ENCODE peak calls at places on chromosomes 2 and 18, in five cellular contexts. S is K562, R is A549, E is HepG2, T is H1. O is an unnamed sample.

GRCh38 chr2:127100261-127101047 is 6.5 kb downstream of the BIN1 start:
- DNase-seq in S (peak), R (peak), E (peak), T (no peak), O (peak)

GRCh38 chr2:79876430-79876829 is 363.6 kb downstream of the CTNNA2 start:
- DNase-seq in S (no peak), R (no peak), E (peak), T (no peak), O (peak)

GRCh38 chr2:79711098-79711497 is 198.2 kb downstream of the CTNNA2 start:
- DNase-seq in S (no peak), R (no peak), E (no peak), T (no peak), O (no peak)

GRCh38 chr2:37894601-37895000 is 30.5 kb upstream of the RMDN2 start:
- DNase-seq in S (no peak), R (no peak), E (no peak), T (no peak), O (peak)

GRCh38 chr2:48144777-48145176 is 238.5 kb upstream of the FBXO11 start:
- DNase-seq in S (peak), R (no peak), E (no peak), T (no peak), O (no peak)

GRCh38 chr18:29892960-29893558 is 1149.5 kb downstream of the DSC3 start:
- DNase-seq in S (peak), R (no peak), E (no peak), T (no peak), O (no peak)

GRCh38 chr2:10228611-10229365 is 73.9 kb upstream of the HPCAL1 start:
- DNase-seq in S (no peak), R (no peak), E (peak), T (no peak), O (no peak)

GRCh38 chr18:63241739-63242138 is 77.8 kb downstream of the BCL2 start:
- DNase-seq in S (no peak), R (no peak), E (no peak), T (no peak), O (no peak)

DNA sequence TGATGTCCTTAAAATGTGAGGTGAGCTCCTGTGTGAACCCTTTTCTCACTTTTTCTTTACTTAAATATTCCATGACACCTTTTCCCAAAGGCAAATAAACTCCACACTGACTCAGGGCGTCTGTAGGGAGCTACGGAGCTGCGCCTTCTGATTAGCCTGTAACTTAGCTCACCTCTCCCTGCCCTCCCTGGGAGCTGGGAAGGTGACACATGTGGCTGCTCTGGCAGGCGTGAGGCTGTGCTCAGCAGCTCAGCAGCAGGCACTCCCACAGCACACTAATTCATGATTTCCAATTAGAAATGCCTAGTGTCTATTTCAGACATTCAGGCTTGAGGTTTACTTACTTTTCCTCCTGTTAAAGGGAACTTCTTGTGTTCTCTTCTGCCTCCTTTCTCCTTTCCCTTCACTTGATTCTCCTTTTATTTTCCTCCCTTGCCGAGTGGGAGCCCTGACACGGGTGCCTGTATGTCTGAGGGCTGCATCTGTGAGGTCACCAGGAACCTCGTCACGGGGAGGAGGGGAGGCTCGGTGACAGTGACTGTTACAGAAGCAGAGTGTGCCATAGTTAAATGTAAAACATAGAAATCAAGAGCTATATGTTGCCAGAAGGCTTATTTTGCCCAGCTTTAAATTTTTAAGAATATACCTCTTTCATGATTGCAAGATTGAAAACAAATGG is 437.0 kb downstream of the DCDC2C start:
- DNase-seq in S (no peak), R (no peak), E (no peak), T (no peak), O (no peak)
- TF ChIP-seq CEBPB in S (no peak), R (no peak), E (no peak), T (no peak), O (no peak)

DNA sequence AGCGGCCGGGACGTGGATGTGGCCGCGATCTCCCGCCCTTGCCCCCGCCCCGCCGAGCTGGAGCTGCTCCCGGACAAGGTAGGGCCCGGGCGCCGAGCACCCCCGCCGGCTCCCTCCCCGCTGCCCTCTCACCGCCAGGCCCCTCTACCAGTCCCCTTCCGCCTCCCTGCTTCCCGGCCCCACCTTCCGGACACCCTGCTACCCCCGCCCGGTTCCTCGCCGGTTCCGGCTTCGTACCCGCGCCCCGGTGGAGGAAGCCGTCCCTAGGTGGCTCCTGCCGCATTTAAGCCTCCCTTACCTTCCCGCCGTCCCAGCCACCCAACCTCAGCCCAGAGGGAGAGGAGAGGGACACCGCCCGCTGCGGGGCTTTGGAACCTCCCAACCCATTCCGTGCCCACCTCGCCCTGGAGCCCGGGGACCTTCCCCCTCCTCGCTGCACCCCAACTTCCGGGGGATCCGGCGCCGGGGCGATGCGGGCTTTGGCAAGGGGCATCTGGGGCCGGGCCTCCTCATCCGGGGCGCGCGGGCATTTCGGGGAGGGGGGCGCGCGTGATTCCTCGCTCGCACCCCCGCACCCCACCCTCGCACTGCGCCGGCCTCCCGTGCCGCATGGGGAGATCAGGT is 475 bp downstream of the B3GNT2 start:
- DNase-seq in S (peak), R (peak), E (peak), T (no peak), O (no peak)
- H3K4me2 ChIP-seq in S (peak), R (peak), E (peak), T (peak), O (peak)

GRCh38 chr2:174929786-174930185 is 75.4 kb downstream of the CHN1 start:
- DNase-seq in S (no peak), R (no peak), E (no peak), T (no peak), O (no peak)
- TF ChIP-seq CEBPB in S (no peak), R (no peak), E (no peak), T (no peak), O (no peak)

GRCh38 chr2:25692737-25693445 is 19.5 kb upstream of the DTNB start:
- DNase-seq in S (no peak), R (no peak), E (peak), T (no peak), O (no peak)

GRCh38 chr2:25690058-25690457 is 16.7 kb upstream of the DTNB start:
- DNase-seq in S (no peak), R (no peak), E (peak), T (no peak), O (peak)

GRCh38 chr2:25688236-25688635 is 14.9 kb upstream of the DTNB start:
- DNase-seq in S (no peak), R (no peak), E (no peak), T (no peak), O (no peak)

GRCh38 chr2:25697559-25698341 is 24.4 kb upstream of the DTNB start:
- DNase-seq in S (no peak), R (no peak), E (no peak), T (no peak), O (no peak)

DNA sequence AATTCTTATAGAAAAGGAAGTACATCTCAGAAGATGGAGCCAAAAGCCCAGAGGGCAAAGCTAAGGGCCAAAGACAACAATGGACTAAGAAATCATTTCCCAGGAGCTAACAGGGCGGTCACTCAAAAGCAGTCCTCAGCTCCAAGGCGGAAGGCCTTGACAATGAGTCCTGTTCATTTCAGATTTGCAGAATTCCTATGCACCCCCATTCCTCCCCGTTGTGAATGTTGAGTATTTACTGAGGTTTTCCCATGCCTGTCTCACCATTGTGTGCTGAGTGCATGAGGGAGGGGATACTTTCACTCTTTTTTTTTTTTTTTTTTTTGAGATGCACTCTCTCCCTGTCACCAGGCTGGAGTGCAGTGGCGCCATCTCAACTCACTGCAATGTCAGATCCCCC is 18.8 kb upstream of the DTNB start:
- DNase-seq in S (no peak), R (no peak), E (peak), T (no peak), O (no peak)
- H3K4me2 ChIP-seq in S (no peak), R (no peak), E (peak), T (no peak), O (no peak)

GRCh38 chr2:170514140-170514539 is 201.0 kb upstream of the SP5 start:
- DNase-seq in S (no peak), R (no peak), E (no peak), T (no peak), O (no peak)

GRCh38 chr2:170505631-170506270 is 209.4 kb upstream of the SP5 start:
- DNase-seq in S (no peak), R (no peak), E (no peak), T (no peak), O (no peak)

GRCh38 chr2:170504820-170505145 is 210.4 kb upstream of the SP5 start:
- DNase-seq in S (no peak), R (no peak), E (peak), T (no peak), O (no peak)

GRCh38 chr2:170512271-170512670 is 202.9 kb upstream of the SP5 start:
- DNase-seq in S (no peak), R (no peak), E (no peak), T (no peak), O (no peak)

DNA sequence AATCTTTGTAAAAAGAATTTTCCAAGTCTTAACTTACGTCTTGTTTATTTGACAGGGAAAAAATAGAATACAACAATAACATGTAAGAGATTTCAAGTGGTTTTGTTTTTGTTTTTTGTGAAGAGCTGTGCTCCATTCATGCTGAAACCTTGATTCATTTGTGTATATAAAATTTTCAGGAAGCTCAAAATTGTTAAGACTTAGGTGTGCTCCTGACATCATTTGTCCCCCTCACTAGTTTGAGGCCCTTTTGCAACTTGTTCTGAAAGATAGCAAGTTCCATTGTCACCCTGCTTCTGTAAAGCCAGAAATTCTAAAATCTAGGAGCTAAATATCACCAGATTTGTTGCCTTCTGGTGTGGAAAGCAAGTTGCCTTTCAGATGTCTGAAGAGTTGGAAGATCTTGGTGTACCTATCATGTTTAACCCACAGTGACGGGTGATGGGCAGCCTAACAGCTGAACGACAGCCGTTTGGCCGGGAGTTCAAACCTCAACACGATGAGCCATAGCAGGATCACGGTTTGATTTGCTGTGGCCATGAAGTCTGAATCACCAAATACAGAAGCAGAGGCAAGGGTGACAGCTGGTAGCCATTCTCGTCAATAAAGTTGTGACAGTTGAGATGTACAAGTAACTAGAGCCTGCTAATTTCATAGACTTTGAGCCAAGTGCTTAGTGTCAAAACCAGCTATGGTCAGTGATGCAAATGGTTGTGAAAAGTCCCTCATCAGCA is 205.5 kb upstream of the SP5 start:
- DNase-seq in S (no peak), R (no peak), E (no peak), T (no peak), O (no peak)
- TF ChIP-seq CEBPB in S (no peak), R (no peak), E (no peak), T (no peak), O (no peak)

GRCh38 chr2:240981871-240982800 is 16.3 kb upstream of the SNED1 start:
- DNase-seq in S (no peak), R (no peak), E (no peak), T (no peak), O (no peak)

GRCh38 chr2:240983996-240984498 is 14.4 kb upstream of the SNED1 start:
- DNase-seq in S (no peak), R (no peak), E (no peak), T (no peak), O (no peak)

GRCh38 chr2:240981273-240981672 is 17.1 kb upstream of the SNED1 start:
- DNase-seq in S (no peak), R (no peak), E (no peak), T (no peak), O (peak)

GRCh38 chr2:240982821-240983281 is 15.6 kb upstream of the SNED1 start:
- DNase-seq in S (no peak), R (no peak), E (no peak), T (no peak), O (no peak)

GRCh38 chr2:240983361-240983995 is 14.9 kb upstream of the SNED1 start:
- DNase-seq in S (peak), R (peak), E (no peak), T (peak), O (peak)
- H3K4me2 ChIP-seq in S (no peak), R (peak), E (peak), T (peak), O (no peak)

GRCh38 chr18:70459251-70459650 is 170.4 kb downstream of the SOCS6 start:
- DNase-seq in S (no peak), R (no peak), E (no peak), T (no peak), O (no peak)

GRCh38 chr18:70457788-70458187 is 168.9 kb downstream of the SOCS6 start:
- DNase-seq in S (no peak), R (no peak), E (no peak), T (no peak), O (no peak)

GRCh38 chr18:70454705-70455322 is 166.0 kb downstream of the SOCS6 start:
- DNase-seq in S (peak), R (peak), E (peak), T (no peak), O (peak)

GRCh38 chr18:70457223-70457622 is 168.4 kb downstream of the SOCS6 start:
- DNase-seq in S (no peak), R (no peak), E (no peak), T (no peak), O (no peak)

GRCh38 chr18:70456376-70456775 is 167.5 kb downstream of the SOCS6 start:
- DNase-seq in S (no peak), R (no peak), E (no peak), T (no peak), O (no peak)
- TF ChIP-seq CEBPB in S (no peak), R (no peak), E (no peak), T (no peak), O (no peak)

GRCh38 chr18:3269900-3270299 is 8.0 kb downstream of the MYL12B start:
- DNase-seq in S (no peak), R (no peak), E (no peak), T (no peak), O (no peak)
- H3K4me2 ChIP-seq in S (no peak), R (peak), E (no peak), T (no peak), O (no peak)

DNA sequence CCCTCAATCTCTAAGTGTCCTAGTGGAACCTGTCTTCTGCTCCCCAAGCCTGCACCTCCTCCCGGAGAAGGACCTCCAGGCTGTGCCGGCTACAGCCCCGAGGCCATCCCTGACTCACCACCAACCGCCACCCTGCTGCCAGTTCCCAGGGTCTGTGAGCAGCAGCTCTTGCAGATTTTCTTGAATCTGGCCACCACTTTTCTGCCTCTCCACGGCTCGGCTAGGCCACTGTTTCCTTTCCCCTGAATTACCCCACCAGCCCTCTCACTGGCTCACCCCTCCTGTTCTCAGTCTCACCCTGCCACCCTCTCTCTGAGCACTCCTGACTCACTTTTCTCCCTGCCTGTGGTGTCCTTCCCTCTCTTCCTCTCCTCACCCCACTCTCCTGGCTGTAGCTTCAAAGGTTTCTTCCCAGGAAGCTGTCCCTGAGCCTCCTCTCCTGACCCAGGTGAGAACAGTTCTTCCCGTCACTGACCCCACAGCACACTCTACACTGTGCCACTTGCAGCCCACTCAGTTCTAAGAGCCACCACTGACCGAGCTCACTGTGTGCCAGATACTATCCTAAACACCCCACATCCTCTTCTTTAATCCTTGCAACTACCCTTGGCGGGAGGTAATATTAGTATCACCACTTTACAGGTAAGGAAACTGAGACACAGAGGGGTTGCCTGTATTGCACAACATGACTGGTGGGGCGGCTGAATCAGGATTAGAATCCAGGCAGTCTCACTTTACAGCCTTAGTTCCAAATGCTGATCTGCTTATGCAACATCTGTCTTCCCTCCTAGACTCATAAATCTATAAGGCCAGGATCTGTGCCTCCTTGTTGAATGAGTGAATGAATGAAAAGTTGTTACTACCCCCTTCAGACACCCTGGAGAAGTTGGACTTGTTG is 111.6 kb downstream of the SMAD7 start:
- DNase-seq in S (no peak), R (peak), E (no peak), T (no peak), O (peak)
- TF ChIP-seq CEBPB in S (peak), R (no peak), E (no peak), T (no peak), O (peak)

GRCh38 chr2:65137197-65137780 is 7.4 kb upstream of the RAB1A start:
- DNase-seq in S (no peak), R (no peak), E (no peak), T (no peak), O (no peak)
- H3K4me2 ChIP-seq in S (no peak), R (no peak), E (peak), T (no peak), O (no peak)

O was measured in IMR-90.